ENCODE peak calls at places on chromosomes 4 and X, in five cellular contexts. Z is A549, H is K562, T is HepG2, F is endothelial cell of umbilical vein. J is an unnamed sample.

GRCh38 chr4:766152-766515 is 59.8 kb downstream of the CPLX1 start:
- DNase-seq in Z (peak; percentile 29), H (no peak), T (no peak), F (no peak), J (no peak)

GRCh38 chrX:153687121-153688039 is at the start of gene SLC6A8:
- DNase-seq in Z (peak; percentile 67), H (peak; percentile 80), T (peak; percentile 31), F (peak; percentile 27), J (no peak)

GRCh38 chr4:10605746-10606482 is 78.7 kb downstream of the CLNK start:
- DNase-seq in Z (no peak), H (no peak), T (no peak), F (no peak), J (no peak)

GRCh38 chrX:68299923-68300322 is 133.4 kb downstream of the OPHN1 start:
- DNase-seq in Z (no peak), H (no peak), T (no peak), F (no peak), J (no peak)

GRCh38 chr4:73481356-73481755 is at the start of gene AFM:
- DNase-seq in Z (no peak), H (no peak), T (peak; percentile 73), F (no peak), J (no peak)

GRCh38 chr4:46820154-46820553 is 88.9 kb downstream of the COX7B2 start:
- DNase-seq in Z (no peak), H (no peak), T (no peak), F (no peak), J (no peak)

GRCh38 chr4:8473198-8473919 is 32.8 kb downstream of the TRMT44 start:
- DNase-seq in Z (no peak), H (no peak), T (no peak), F (no peak), J (no peak)

GRCh38 chrX:36961590-36961989 is 46.6 kb upstream of the FAM47C start:
- DNase-seq in Z (peak; percentile 30), H (no peak), T (peak; percentile 1), F (no peak), J (no peak)

GRCh38 chrX:52979993-52980392 is 21.7 kb upstream of the FAM156A start:
- DNase-seq in Z (no peak), H (no peak), T (peak; percentile 88), F (no peak), J (no peak)

GRCh38 chr4:108036252-108036651 is 46.6 kb downstream of the HADH start:
- DNase-seq in Z (no peak), H (no peak), T (no peak), F (no peak), J (no peak)

GRCh38 chr4:74997942-74998341 is 65.0 kb downstream of the PARM1 start:
- DNase-seq in Z (no peak), H (no peak), T (no peak), F (no peak), J (no peak)

GRCh38 chr4:108622828-108623227 is 2.5 kb downstream of the RPL34 start:
- DNase-seq in Z (no peak), H (no peak), T (no peak), F (no peak), J (no peak)

GRCh38 chr4:14856927-14857220 is 145.4 kb upstream of the CPEB2 start:
- DNase-seq in Z (no peak), H (no peak), T (no peak), F (no peak), J (no peak)

GRCh38 chrX:124328765-124329164 is 3.7 kb upstream of the TEX13D start:
- DNase-seq in Z (peak; percentile 7), H (no peak), T (no peak), F (no peak), J (no peak)

GRCh38 chr4:27397886-27398285 is 537.2 kb downstream of the STIM2 start:
- DNase-seq in Z (no peak), H (no peak), T (no peak), F (no peak), J (no peak)

GRCh38 chr4:153346563-153346962 is 2.1 kb downstream of the MND1 start:
- DNase-seq in Z (no peak), H (no peak), T (no peak), F (no peak), J (no peak)

GRCh38 chr4:76546282-76547166 is 111.5 kb downstream of the SHROOM3 start:
- DNase-seq in Z (no peak), H (no peak), T (no peak), F (peak; percentile 90), J (no peak)

GRCh38 chr4:81883004-81883403 is 411.3 kb upstream of the RASGEF1B start:
- DNase-seq in Z (no peak), H (no peak), T (no peak), F (no peak), J (no peak)

GRCh38 chr4:175656615-175657014 is 155.4 kb downstream of the GPM6A start:
- DNase-seq in Z (no peak), H (no peak), T (no peak), F (no peak), J (no peak)

GRCh38 chr4:187258651-187259401 is 535.2 kb upstream of the FAT1 start:
- DNase-seq in Z (no peak), H (no peak), T (no peak), F (no peak), J (no peak)

DNA sequence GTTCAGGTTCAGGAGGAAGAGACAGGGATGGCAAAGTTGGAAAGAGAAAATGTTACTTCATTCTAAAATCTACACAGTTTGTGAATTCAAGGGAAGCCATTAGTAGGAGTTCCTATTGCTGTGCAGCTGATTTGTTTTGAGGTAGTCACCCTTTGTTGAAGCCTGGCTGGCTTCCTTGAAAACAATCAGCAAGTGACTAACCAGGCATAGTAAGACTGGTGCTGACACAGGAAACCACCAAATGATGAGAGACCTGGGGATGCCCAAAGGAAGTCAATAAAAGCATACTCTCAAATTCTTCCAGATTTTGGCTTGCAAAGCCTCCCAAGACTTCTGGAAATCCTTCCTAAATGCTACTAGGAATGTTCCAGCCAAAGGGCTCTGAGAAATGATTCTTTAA is 23.9 kb upstream of the PRDM8 start:
- DNase-seq in Z (no peak), H (no peak), T (no peak), F (peak; percentile 76), J (no peak)
- TF ChIP-seq MYC in Z (no peak), H (no peak), T (no peak), F (no peak), J (no peak)

GRCh38 chr4:7066493-7066892 is 1.4 kb downstream of the GRPEL1 start:
- DNase-seq in Z (no peak), H (no peak), T (no peak), F (no peak), J (no peak)

GRCh38 chr4:7067523-7068278 is at the start of gene GRPEL1:
- DNase-seq in Z (peak; percentile 98), H (peak; percentile 75), T (peak; percentile 99), F (peak; percentile 100), J (peak; percentile 98)

GRCh38 chr4:7067147-7067522 is 729 bp downstream of the GRPEL1 start:
- DNase-seq in Z (peak; percentile 12), H (no peak), T (peak; percentile 40), F (peak; percentile 44), J (no peak)

GRCh38 chr4:7068279-7068842 is 497 bp upstream of the GRPEL1 start:
- DNase-seq in Z (no peak), H (peak; percentile 97), T (no peak), F (no peak), J (no peak)

GRCh38 chr4:7066006-7066405 is 1.9 kb downstream of the GRPEL1 start:
- DNase-seq in Z (no peak), H (no peak), T (no peak), F (no peak), J (no peak)
- H3K4me2 ChIP-seq in Z (peak overlapping the region; percentile 90), H (no peak overlapping the region), T (peak overlapping the region; percentile 97), F (peak overlapping the region; percentile 89), J (peak overlapping the region; percentile 97)

GRCh38 chr4:54625391-54625790 is 32.4 kb upstream of the KIT start:
- DNase-seq in Z (no peak), H (no peak), T (no peak), F (peak; percentile 39), J (no peak)

GRCh38 chr4:54626113-54626512 is 31.6 kb upstream of the KIT start:
- DNase-seq in Z (no peak), H (no peak), T (no peak), F (no peak), J (no peak)

DNA sequence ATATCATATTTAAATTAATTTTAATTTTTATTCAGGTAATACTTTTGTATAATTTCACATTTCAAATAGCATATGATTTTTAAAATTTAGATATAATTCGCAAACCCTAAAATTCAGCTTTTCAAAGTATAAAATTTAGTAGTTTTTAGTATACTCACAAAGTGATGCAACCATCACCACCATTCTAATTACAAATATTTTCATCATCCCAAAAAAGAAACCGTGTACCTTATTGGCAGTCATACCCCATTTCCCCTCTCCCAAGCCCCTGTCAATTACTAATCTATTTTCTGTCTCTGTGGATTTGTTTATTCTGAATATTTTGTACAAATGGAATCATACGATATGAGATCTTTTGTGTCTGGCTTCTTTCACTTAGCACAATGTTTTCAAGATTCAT is 37.0 kb upstream of the KIT start:
- DNase-seq in Z (no peak), H (no peak), T (no peak), F (no peak), J (no peak)
- TF ChIP-seq MYC in Z (no peak), H (no peak), T (no peak), F (no peak), J (no peak)

GRCh38 chr4:145170209-145170608 is 10.2 kb downstream of the OTUD4 start:
- DNase-seq in Z (no peak), H (no peak), T (no peak), F (peak; percentile 73), J (no peak)
- H3K4me2 ChIP-seq in Z (no peak overlapping the region), H (no peak overlapping the region), T (no peak overlapping the region), F (no peak overlapping the region), J (no peak overlapping the region)

GRCh38 chr4:87150498-87151261 is 69.7 kb downstream of the KLHL8 start:
- DNase-seq in Z (peak; percentile 63), H (peak; percentile 51), T (peak; percentile 70), F (peak; percentile 87), J (peak; percentile 35)
- TF ChIP-seq MYC in Z (no peak), H (no peak), T (no peak), F (no peak), J (no peak)

GRCh38 chr4:169051936-169052335 is 41.9 kb upstream of the CBR4 start:
- DNase-seq in Z (no peak), H (no peak), T (no peak), F (no peak), J (no peak)
- H3K4me2 ChIP-seq in Z (no peak overlapping the region), H (no peak overlapping the region), T (no peak overlapping the region), F (no peak overlapping the region), J (no peak overlapping the region)

DNA sequence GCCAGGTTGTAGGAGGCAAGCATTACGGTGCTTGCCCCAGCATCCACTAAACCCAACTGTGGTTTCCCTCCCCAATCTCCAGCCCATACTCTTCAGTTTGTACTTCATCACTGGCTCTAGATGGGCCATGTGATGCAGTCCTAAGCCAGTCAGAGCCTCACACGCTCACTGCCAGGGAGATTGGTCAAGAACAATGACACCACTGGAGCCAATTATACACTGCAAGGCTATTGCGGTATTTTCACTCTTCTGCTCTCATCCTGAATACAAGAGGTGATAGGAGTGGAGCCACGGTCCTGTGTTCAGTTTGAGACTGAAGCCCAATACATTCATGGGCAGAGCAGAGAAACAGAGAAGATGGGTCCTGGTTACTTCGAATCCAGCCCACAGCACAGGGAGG is 58.4 kb downstream of the SEPSECS start:
- DNase-seq in Z (no peak), H (no peak), T (no peak), F (no peak), J (no peak)
- TF ChIP-seq MYC in Z (no peak), H (no peak), T (no peak), F (no peak), J (no peak)